ENCODE peak calls at places on chromosome 7, in eight cellular contexts. One of them, this sample, is unnamed.

GRCh38 chr7:47452715-47453092 is 129.2 kb downstream of the TNS3 start:
- DNase-seq in neural crest cell: no peak
- DNase-seq in mucosa of gallbladder: no peak
- DNase-seq in RWPE1: no peak
- DNase-seq in globus pallidus: peak; percentile 15
- DNase-seq in naive thymus-derived CD8-positive, alpha-beta T cell: no peak
- DNase-seq in GM03348: no peak
- DNase-seq in NCI-H69: no peak
- DNase-seq in this sample: no peak

GRCh38 chr7:100825215-100825671 is 2.1 kb downstream of the EPHB4 start:
- DNase-seq in neural crest cell: no peak
- DNase-seq in mucosa of gallbladder: no peak
- DNase-seq in RWPE1: peak; percentile 36
- DNase-seq in globus pallidus: no peak
- DNase-seq in naive thymus-derived CD8-positive, alpha-beta T cell: no peak
- DNase-seq in GM03348: peak; percentile 51
- DNase-seq in NCI-H69: peak; percentile 79
- DNase-seq in this sample: peak; percentile 52

GRCh38 chr7:27098493-27099223 is 2.9 kb upstream of the HOXA1 start:
- DNase-seq in neural crest cell: peak; percentile 32
- DNase-seq in mucosa of gallbladder: no peak
- DNase-seq in RWPE1: peak; percentile 48
- DNase-seq in globus pallidus: no peak
- DNase-seq in naive thymus-derived CD8-positive, alpha-beta T cell: no peak
- DNase-seq in GM03348: peak; percentile 77
- DNase-seq in NCI-H69: no peak
- DNase-seq in this sample: no peak

GRCh38 chr7:120981888-120982615 is 6.5 kb upstream of the CPED1 start:
- DNase-seq in neural crest cell: no peak
- DNase-seq in mucosa of gallbladder: no peak
- DNase-seq in RWPE1: no peak
- DNase-seq in globus pallidus: no peak
- DNase-seq in naive thymus-derived CD8-positive, alpha-beta T cell: no peak
- DNase-seq in GM03348: peak; percentile 16
- DNase-seq in NCI-H69: no peak
- DNase-seq in this sample: peak; percentile 57

GRCh38 chr7:33072471-33072870 is 9.9 kb upstream of the NT5C3A start:
- DNase-seq in neural crest cell: no peak
- DNase-seq in mucosa of gallbladder: no peak
- DNase-seq in RWPE1: peak; percentile 30
- DNase-seq in globus pallidus: no peak
- DNase-seq in naive thymus-derived CD8-positive, alpha-beta T cell: no peak
- DNase-seq in GM03348: peak; percentile 64
- DNase-seq in NCI-H69: no peak
- DNase-seq in this sample: peak; percentile 29

GRCh38 chr7:95989301-95989700 is 216.9 kb downstream of the DYNC1I1 start:
- DNase-seq in neural crest cell: no peak
- DNase-seq in mucosa of gallbladder: no peak
- DNase-seq in RWPE1: no peak
- DNase-seq in globus pallidus: no peak
- DNase-seq in naive thymus-derived CD8-positive, alpha-beta T cell: no peak
- DNase-seq in GM03348: no peak
- DNase-seq in NCI-H69: no peak
- DNase-seq in this sample: no peak

GRCh38 chr7:80630611-80631010 is 7.8 kb upstream of the CD36 start:
- DNase-seq in neural crest cell: no peak
- DNase-seq in mucosa of gallbladder: no peak
- DNase-seq in RWPE1: no peak
- DNase-seq in globus pallidus: no peak
- DNase-seq in naive thymus-derived CD8-positive, alpha-beta T cell: no peak
- DNase-seq in GM03348: no peak
- DNase-seq in NCI-H69: peak; percentile 89
- DNase-seq in this sample: peak; percentile 62

GRCh38 chr7:30348083-30348560 is 63.7 kb downstream of the ZNRF2 start:
- DNase-seq in neural crest cell: no peak
- DNase-seq in mucosa of gallbladder: peak; percentile 12
- DNase-seq in RWPE1: peak; percentile 59
- DNase-seq in globus pallidus: no peak
- DNase-seq in naive thymus-derived CD8-positive, alpha-beta T cell: peak; percentile 56
- DNase-seq in GM03348: peak; percentile 70
- DNase-seq in NCI-H69: no peak
- DNase-seq in this sample: peak; percentile 84

GRCh38 chr7:8365499-8366110 is 67.8 kb upstream of the NXPH1 start:
- DNase-seq in neural crest cell: no peak
- DNase-seq in mucosa of gallbladder: no peak
- DNase-seq in RWPE1: no peak
- DNase-seq in globus pallidus: peak; percentile 66
- DNase-seq in naive thymus-derived CD8-positive, alpha-beta T cell: no peak
- DNase-seq in GM03348: no peak
- DNase-seq in NCI-H69: peak; percentile 85
- DNase-seq in this sample: peak; percentile 0

This sample was measured in adipocyte.